ENCODE peak calls at places on chromosome 6, in ten cellular contexts. Y is colonic mucosa, V is activated B cell treated with CpG ODN at 0.5 μM for 24 hours, Q is Panc1, A is endothelial cell, C is Peyer's patch, H is WERI-Rb-1, S is body of pancreas, W is BE2C, D is neural progenitor cell. B is an unnamed sample.

GRCh38 chr6:143023695-143024094 is 37.0 kb upstream of the AIG1 start:
- DNase-seq in A (no peak), D (no peak), W (no peak), H (no peak), Y (no peak), C (no peak), S (no peak), V (no peak), Q (no peak), B (no peak)

GRCh38 chr6:168166627-168167026 is 87.6 kb upstream of the FRMD1 start:
- DNase-seq in A (no peak), C (no peak), W (no peak), S (no peak), V (no peak), D (no peak), Y (peak), H (no peak), Q (no peak), B (no peak)

GRCh38 chr6:1381397-1382330 is 7.7 kb upstream of the FOXF2 start:
- DNase-seq in A (peak), S (peak), D (peak), V (peak), Y (peak), W (peak), H (peak), C (no peak), Q (no peak), B (no peak)

GRCh38 chr6:43184268-43184985 is 2.4 kb downstream of the CUL9 start:
- DNase-seq in S (no peak), Y (no peak), Q (no peak), H (no peak), C (no peak), W (no peak), V (no peak), D (no peak), A (no peak), B (no peak)

GRCh38 chr6:27882624-27883023 is 29.6 kb downstream of the OR2B2 start:
- DNase-seq in D (no peak), Q (no peak), H (no peak), V (no peak), C (no peak), A (no peak), W (no peak), Y (no peak), S (no peak), B (no peak)

GRCh38 chr6:77173472-77174074 is 289.7 kb downstream of the HTR1B start:
- DNase-seq in V (no peak), Y (no peak), S (no peak), D (peak), A (no peak), Q (no peak), W (peak), C (no peak), H (peak), B (peak)

GRCh38 chr6:13272131-13273046 is 55.9 kb downstream of the TBC1D7 start:
- DNase-seq in D (no peak), S (peak), C (peak), Y (peak), H (no peak), Q (no peak), W (no peak), V (peak), A (no peak), B (no peak)

GRCh38 chr6:131182991-131183425 is 47.7 kb downstream of the AKAP7 start:
- DNase-seq in V (no peak), C (peak), S (no peak), Q (no peak), H (no peak), W (no peak), D (peak), Y (no peak), A (peak), B (peak)

GRCh38 chr6:124961784-124962611 is at the start of gene RNF217:
- DNase-seq in S (peak), H (peak), Q (no peak), W (peak), C (peak), D (peak), A (peak), V (no peak), Y (peak), B (peak)

GRCh38 chr6:31178143-31179041 is 7.9 kb upstream of the POU5F1 start:
- DNase-seq in A (no peak), W (no peak), C (no peak), S (no peak), H (no peak), D (no peak), V (no peak), Y (peak), Q (no peak), B (no peak)

GRCh38 chr6:136137008-136137689 is 113.0 kb downstream of the MTFR2 start:
- DNase-seq in Q (no peak), C (no peak), S (no peak), Y (no peak), H (no peak), V (no peak), W (no peak), A (no peak), D (no peak), B (peak)

GRCh38 chr6:103872683-103873082 is 987.0 kb downstream of the HACE1 start:
- DNase-seq in A (no peak), Q (no peak), D (peak), W (no peak), V (no peak), C (no peak), H (no peak), Y (no peak), S (no peak), B (no peak)

GRCh38 chr6:127013865-127014264 is 104.6 kb upstream of the RSPO3 start:
- DNase-seq in S (no peak), Y (no peak), H (no peak), V (no peak), C (no peak), D (no peak), A (no peak), W (no peak), Q (no peak), B (no peak)

GRCh38 chr6:162099685-162100084 is 627.9 kb downstream of the PRKN start:
- DNase-seq in D (no peak), H (no peak), A (no peak), W (no peak), Q (no peak), S (no peak), Y (no peak), V (no peak), C (no peak), B (peak)

GRCh38 chr6:35343835-35344550 is 1.6 kb downstream of the PPARD start:
- DNase-seq in W (peak), A (no peak), C (no peak), Y (no peak), S (no peak), Q (no peak), V (no peak), D (no peak), H (no peak), B (no peak)

GRCh38 chr6:120774275-120774674 is 560.0 kb downstream of the TBC1D32 start:
- DNase-seq in W (no peak), A (no peak), Y (no peak), V (no peak), H (no peak), C (no peak), Q (no peak), D (no peak), S (no peak), B (no peak)

GRCh38 chr6:127832381-127832780 is 68.5 kb downstream of the THEMIS start:
- DNase-seq in W (no peak), H (no peak), Q (no peak), Y (no peak), D (no peak), C (no peak), V (no peak), S (no peak), A (no peak), B (no peak)

GRCh38 chr6:157323114-157323923 is at the start of gene TMEM242:
- DNase-seq in H (peak), Y (peak), S (peak), D (peak), W (peak), A (peak), Q (peak), C (peak), V (peak), B (peak)
- TF ChIP-seq CTCF in H (peak), Y (no peak), S (peak), D (peak), W (peak), A (peak), Q (no peak), C (peak), V (no peak), B (no peak)

DNA sequence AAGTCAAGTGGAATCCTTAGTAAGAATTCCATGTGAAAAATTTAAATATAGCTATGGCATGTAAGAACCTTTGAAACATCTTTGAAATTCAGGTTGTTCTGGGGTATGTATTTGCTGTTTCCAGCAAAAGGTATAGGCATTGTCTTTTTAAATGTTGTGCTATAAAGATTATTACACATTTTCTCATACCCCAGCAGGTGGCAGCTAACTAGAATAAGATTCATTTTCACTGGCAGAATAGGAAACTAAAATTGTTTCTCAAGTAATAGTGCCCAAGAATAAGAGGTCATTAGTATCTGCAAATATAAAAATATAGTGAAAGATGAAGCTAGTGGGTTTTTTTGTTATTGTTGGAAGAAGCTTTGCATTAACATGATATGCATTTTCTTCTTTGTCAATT is 1.8 kb downstream of the GRIK2 start:
- DNase-seq in Q (no peak), C (no peak), Y (no peak), S (no peak), A (no peak), V (no peak), H (no peak), D (no peak), W (no peak), B (no peak)
- TF ChIP-seq CTCF in Q (peak), C (no peak), Y (no peak), S (no peak), A (no peak), V (no peak), H (no peak), D (no peak), W (peak), B (peak)

GRCh38 chr6:116055513-116055912 is 5.2 kb downstream of the FRK start:
- DNase-seq in Y (no peak), H (no peak), D (no peak), S (no peak), W (no peak), C (no peak), A (no peak), V (no peak), Q (no peak), B (no peak)
- TF ChIP-seq CTCF in Y (no peak), H (no peak), D (no peak), S (no peak), W (no peak), C (no peak), A (no peak), V (no peak), Q (no peak), B (no peak)

GRCh38 chr6:151430886-151431285 is 21.0 kb downstream of the RMND1 start:
- DNase-seq in D (peak), C (no peak), S (no peak), Y (no peak), Q (no peak), H (no peak), A (no peak), V (no peak), W (no peak), B (no peak)
- TF ChIP-seq CTCF in D (peak), C (no peak), S (no peak), Y (no peak), Q (no peak), H (peak), A (no peak), V (no peak), W (peak), B (peak)

GRCh38 chr6:6002005-6002808 is 4.5 kb downstream of the NRN1 start:
- DNase-seq in Q (no peak), A (peak), V (no peak), D (peak), W (no peak), H (no peak), S (no peak), C (no peak), Y (no peak), B (no peak)
- TF ChIP-seq CTCF in Q (no peak), A (no peak), V (no peak), D (peak), W (no peak), H (no peak), S (no peak), C (no peak), Y (no peak), B (no peak)

GRCh38 chr6:62150048-62150663 is 135.9 kb downstream of the KHDRBS2 start:
- DNase-seq in V (no peak), Y (peak), C (peak), W (peak), S (peak), D (peak), A (peak), Q (peak), H (no peak), B (peak)
- TF ChIP-seq CTCF in V (no peak), Y (peak), C (peak), W (peak), S (peak), D (peak), A (peak), Q (peak), H (peak), B (peak)

GRCh38 chr6:39978240-39978639 is 44.0 kb upstream of the MOCS1 start:
- DNase-seq in S (no peak), Y (peak), D (no peak), V (no peak), C (no peak), A (no peak), Q (no peak), W (no peak), H (no peak), B (no peak)

GRCh38 chr6:39979461-39980328 is 45.4 kb upstream of the MOCS1 start:
- DNase-seq in Y (no peak), W (no peak), A (no peak), S (no peak), Q (no peak), D (no peak), H (no peak), C (no peak), V (no peak), B (no peak)

GRCh38 chr6:39982720-39983119 is 48.5 kb upstream of the MOCS1 start:
- DNase-seq in Q (no peak), H (no peak), D (no peak), S (no peak), A (no peak), C (no peak), Y (no peak), V (no peak), W (no peak), B (no peak)

GRCh38 chr6:39983193-39983592 is 48.9 kb upstream of the MOCS1 start:
- DNase-seq in C (no peak), Y (no peak), H (no peak), W (no peak), D (no peak), Q (no peak), A (no peak), V (no peak), S (no peak), B (no peak)

DNA sequence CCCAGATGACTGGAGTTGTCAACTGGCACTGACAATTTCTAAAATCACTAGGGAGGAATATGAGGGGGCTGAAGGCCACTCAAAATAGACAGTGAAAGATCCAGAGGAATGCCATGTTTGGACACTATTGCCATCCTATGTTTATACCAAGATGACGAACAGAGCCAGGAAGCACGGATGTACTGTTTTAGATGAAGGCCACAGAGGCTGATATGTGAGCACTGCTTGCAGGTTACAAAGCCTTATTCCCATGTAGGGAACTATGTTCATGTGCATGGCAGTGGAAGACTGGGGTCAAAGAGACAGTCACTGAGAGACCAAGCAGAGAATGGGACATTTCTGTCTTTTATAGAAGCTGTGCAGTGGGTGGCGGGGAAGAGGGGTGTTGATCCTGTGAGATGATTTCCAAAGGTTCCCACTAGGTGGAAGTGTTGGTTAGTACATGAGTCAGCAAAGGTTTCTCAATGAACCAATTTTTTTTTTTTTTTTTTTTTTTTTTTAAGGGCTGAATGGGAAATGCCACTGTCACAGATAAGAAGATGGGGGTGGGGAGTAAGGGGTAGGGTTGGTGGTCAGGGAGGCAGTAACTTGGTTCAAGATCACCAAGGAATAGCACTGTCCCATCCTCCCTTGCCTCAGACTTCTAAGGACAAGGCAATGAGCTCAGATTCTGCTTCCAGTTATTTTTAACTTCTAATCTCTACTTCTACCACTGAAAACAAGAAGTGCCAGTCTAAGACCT is 46.7 kb upstream of the MOCS1 start:
- DNase-seq in H (peak), W (peak), A (peak), D (peak), S (peak), Y (peak), Q (no peak), C (no peak), V (no peak), B (peak)
- TF ChIP-seq CTCF in H (peak), W (peak), A (peak), D (peak), S (peak), Y (peak), Q (peak), C (peak), V (no peak), B (peak)

GRCh38 chr6:105644073-105644489 is 241.2 kb upstream of the PREP start:
- DNase-seq in Q (no peak), W (no peak), D (no peak), Y (no peak), A (no peak), H (no peak), C (no peak), V (no peak), S (no peak), B (no peak)
- TF ChIP-seq CTCF in Q (peak), W (peak), D (no peak), Y (no peak), A (no peak), H (no peak), C (no peak), V (no peak), S (no peak), B (no peak)

DNA sequence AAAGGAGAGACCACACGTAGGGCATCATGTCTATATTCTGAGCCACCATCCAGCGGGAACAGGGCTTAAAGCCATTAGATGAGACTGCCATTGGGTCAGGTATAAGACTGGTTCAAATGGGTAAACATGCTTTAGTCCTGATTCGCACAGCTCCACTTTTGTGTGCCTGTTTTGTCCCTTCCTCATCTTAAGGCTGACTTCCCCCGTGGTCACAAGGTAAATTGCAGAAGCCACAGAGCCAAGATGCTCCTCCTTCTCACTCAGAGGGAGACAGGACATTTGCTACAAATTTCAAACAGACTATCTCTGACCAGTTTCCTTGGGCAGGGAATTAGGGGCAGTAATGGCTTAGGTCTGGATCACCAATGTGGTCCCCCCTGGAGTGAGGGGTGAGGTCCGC is 11.4 kb upstream of the IFNGR1 start:
- DNase-seq in W (no peak), Q (no peak), H (no peak), C (no peak), A (no peak), V (no peak), S (no peak), Y (no peak), D (no peak), B (no peak)
- TF ChIP-seq CTCF in W (no peak), Q (no peak), H (no peak), C (no peak), A (no peak), V (no peak), S (no peak), Y (no peak), D (no peak), B (no peak)

DNA sequence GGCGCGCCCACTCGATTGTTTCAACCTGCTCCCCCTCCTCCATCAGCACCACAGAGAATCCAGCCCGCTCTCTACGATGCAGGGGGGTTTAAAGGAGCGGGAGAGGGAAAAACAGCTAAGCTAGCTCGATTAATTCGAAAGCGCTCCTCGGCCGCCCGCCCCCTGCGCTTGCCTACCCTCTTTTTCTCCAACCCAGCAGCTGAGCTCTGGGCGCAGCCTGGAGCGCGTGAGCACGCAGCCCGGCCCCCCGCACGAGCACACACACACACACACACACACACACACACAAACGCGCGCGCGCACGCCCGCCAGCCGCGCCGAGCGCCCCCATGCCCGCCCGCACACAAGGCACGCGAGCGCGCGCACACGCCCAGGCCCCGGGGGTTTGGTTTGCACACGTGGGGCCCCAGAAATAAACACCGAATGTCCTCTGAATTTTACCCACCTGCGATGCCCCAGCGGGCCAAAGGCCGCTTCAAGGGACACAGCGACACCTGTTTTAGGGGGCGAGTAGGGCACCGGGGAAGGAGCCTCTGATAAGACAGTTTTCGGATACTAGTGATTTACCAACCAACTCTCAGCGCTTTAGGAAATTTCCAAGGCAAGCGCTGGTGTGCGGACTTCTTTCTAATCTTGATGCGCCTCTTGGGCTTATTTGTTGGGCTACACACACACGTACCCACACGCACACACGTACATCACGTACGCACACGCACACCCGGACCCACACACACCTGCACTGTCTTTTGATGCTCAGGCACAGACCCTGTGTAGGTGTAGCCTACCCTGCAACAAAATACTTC is 787 bp upstream of the NRN1 start:
- DNase-seq in C (no peak), V (no peak), W (peak), D (peak), A (peak), S (peak), Y (no peak), H (peak), Q (no peak), B (no peak)
- TF ChIP-seq CTCF in C (no peak), V (no peak), W (peak), D (peak), A (peak), S (no peak), Y (no peak), H (peak), Q (no peak), B (no peak)